ENCODE peak calls at places on chromosomes 3 and 15, in nine cellular contexts. W, U, M, B, R, N, E, L and Y are unnamed samples. For H3K27me3 and H3K9me3, the result is how much of the 10 kb centered on the place peaks cover.

GRCh38 chr3:28328188-28329151 is 20.1 kb upstream of the ZCWPW2 start:
- DNase-seq in W (peak), U (no peak), M (no peak), B (no peak), R (no peak), N (no peak), E (peak), L (peak), Y (no peak)

GRCh38 chr3:158368271-158368670 is 202.7 kb upstream of the MLF1 start:
- DNase-seq in W (peak), U (no peak), M (no peak), B (no peak), R (no peak), N (no peak), E (no peak), L (peak), Y (no peak)

GRCh38 chr3:69420781-69421520 is 35.1 kb upstream of the FRMD4B start:
- DNase-seq in W (no peak), U (peak), M (peak), B (peak), R (no peak), N (no peak), E (no peak), L (no peak), Y (no peak)

GRCh38 chr3:45776611-45777010 is 19.7 kb downstream of the SLC6A20 start:
- DNase-seq in W (no peak), U (no peak), M (no peak), B (peak), R (no peak), N (no peak), E (no peak), L (no peak), Y (peak)

GRCh38 chr3:134803051-134803505 is 8.0 kb downstream of the EPHB1 start:
- DNase-seq in W (no peak), U (no peak), M (no peak), B (no peak), R (no peak), N (no peak), E (no peak), L (no peak), Y (no peak)

GRCh38 chr3:65714138-65714537 is 324.6 kb downstream of the MAGI1 start:
- DNase-seq in W (no peak), U (no peak), M (no peak), B (no peak), R (no peak), N (no peak), E (peak), L (no peak), Y (peak)

GRCh38 chr3:64685331-64685799 is 2.4 kb downstream of the ADAMTS9 start:
- DNase-seq in W (no peak), U (peak), M (peak), B (peak), R (no peak), N (peak), E (peak), L (no peak), Y (peak)

GRCh38 chr3:38117163-38117716 is 19.7 kb downstream of the ACAA1 start:
- DNase-seq in W (no peak), U (peak), M (peak), B (peak), R (no peak), N (no peak), E (no peak), L (no peak), Y (no peak)

GRCh38 chr3:65871305-65872141 is 167.2 kb downstream of the MAGI1 start:
- DNase-seq in W (peak), U (no peak), M (peak), B (peak), R (no peak), N (peak), E (no peak), L (no peak), Y (no peak)

GRCh38 chr3:28575100-28575747 is 226.6 kb upstream of the AZI2 start:
- DNase-seq in W (peak), U (no peak), M (peak), B (peak), R (no peak), N (no peak), E (peak), L (peak), Y (no peak)

GRCh38 chr15:51738553-51738952 is 1.1 kb upstream of the LYSMD2 start:
- DNase-seq in W (no peak), U (no peak), M (no peak), B (no peak), R (no peak), N (no peak), E (no peak), L (no peak), Y (no peak)

GRCh38 chr15:35305031-35305555 is 220.0 kb upstream of the NANOGP8 start:
- DNase-seq in W (no peak), U (no peak), M (no peak), B (no peak), R (no peak), N (no peak), E (peak), L (no peak), Y (no peak)

GRCh38 chr3:184562875-184563568 is 1.4 kb downstream of the EPHB3 start:
- DNase-seq in W (peak), U (peak), M (no peak), B (no peak), R (no peak), N (peak), E (peak), L (no peak), Y (no peak)

GRCh38 chr3:147411235-147411607 is 2.1 kb downstream of the ZIC1 start:
- DNase-seq in W (peak), U (no peak), M (peak), B (no peak), R (no peak), N (no peak), E (no peak), L (peak), Y (no peak)

GRCh38 chr15:39096608-39097007 is 484.3 kb upstream of the THBS1 start:
- DNase-seq in W (no peak), U (no peak), M (no peak), B (no peak), R (no peak), N (no peak), E (peak), L (no peak), Y (no peak)

GRCh38 chr15:45110256-45110820 is 3.6 kb downstream of the DUOX2 start:
- DNase-seq in W (peak), U (no peak), M (no peak), B (no peak), R (no peak), N (no peak), E (no peak), L (no peak), Y (no peak)

GRCh38 chr15:81544385-81544784 is 170.4 kb upstream of the TMC3 start:
- DNase-seq in W (no peak), U (no peak), M (no peak), B (no peak), R (no peak), N (no peak), E (no peak), L (no peak), Y (no peak)

GRCh38 chr15:45795487-45796069 is 160.7 kb downstream of the SQOR start:
- DNase-seq in W (peak), U (peak), M (no peak), B (no peak), R (no peak), N (no peak), E (peak), L (peak), Y (no peak)

GRCh38 chr15:48974865-48975264 is 11.1 kb upstream of the SHC4 start:
- DNase-seq in W (peak), U (no peak), M (no peak), B (no peak), R (no peak), N (no peak), E (peak), L (no peak), Y (no peak)

GRCh38 chr15:77830041-77830440 is 197.3 kb upstream of the LINGO1 start:
- DNase-seq in W (no peak), U (peak), M (no peak), B (no peak), R (no peak), N (no peak), E (peak), L (no peak), Y (no peak)

GRCh38 chr3:170565495-170565894 is 20.4 kb downstream of the SLC7A14 start:
- DNase-seq in W (no peak), U (no peak), M (no peak), B (no peak), R (no peak), N (no peak), E (peak), L (no peak), Y (no peak)

GRCh38 chr15:72068826-72069225 is 49.1 kb downstream of the MYO9A start:
- DNase-seq in W (no peak), U (no peak), M (no peak), B (no peak), R (no peak), N (no peak), E (no peak), L (no peak), Y (no peak)

GRCh38 chr3:77147836-77148578 is 108.1 kb downstream of the ROBO2 start:
- DNase-seq in W (no peak), U (no peak), M (no peak), B (no peak), R (no peak), N (no peak), E (no peak), L (no peak), Y (no peak)

GRCh38 chr15:48940508-48940907 is 23.2 kb downstream of the SHC4 start:
- DNase-seq in W (no peak), U (peak), M (no peak), B (no peak), R (no peak), N (no peak), E (peak), L (no peak), Y (no peak)

GRCh38 chr3:135762188-135762853 is 203.2 kb upstream of the PPP2R3A start:
- DNase-seq in W (peak), U (no peak), M (no peak), B (no peak), R (no peak), N (no peak), E (no peak), L (no peak), Y (no peak)

GRCh38 chr3:24220859-24221657 is 273.6 kb downstream of the THRB start:
- DNase-seq in W (peak), U (peak), M (peak), B (no peak), R (peak), N (peak), E (peak), L (no peak), Y (peak)

GRCh38 chr3:188780188-188781147 is 391.3 kb upstream of the TPRG1 start:
- DNase-seq in W (no peak), U (peak), M (peak), B (peak), R (no peak), N (peak), E (peak), L (no peak), Y (no peak)

DNA sequence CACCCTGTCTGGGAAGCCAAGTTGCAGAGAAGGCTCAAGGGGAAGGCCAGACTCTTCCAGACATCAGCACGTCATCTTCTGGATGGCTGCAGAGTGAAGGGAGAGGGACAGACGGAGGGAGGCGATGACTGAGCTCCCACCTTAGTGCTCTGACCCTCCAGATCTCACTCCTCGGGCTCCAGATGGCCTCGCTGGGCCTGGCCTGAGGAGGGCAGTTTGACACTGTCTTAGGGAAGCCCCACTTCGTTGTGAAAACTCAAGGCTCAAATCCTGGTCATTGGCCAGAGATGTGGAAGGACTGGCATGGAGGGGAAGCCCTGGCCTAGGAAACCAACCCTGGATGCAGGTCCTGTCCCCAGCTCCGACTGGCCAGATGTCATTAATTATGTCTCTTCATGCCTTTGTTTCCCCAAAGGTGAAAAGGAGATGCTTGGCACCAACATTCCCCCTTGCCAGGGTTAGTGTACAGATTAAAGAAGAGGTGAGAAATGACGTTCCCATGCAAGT is 70.4 kb downstream of the ADCY5 start:
- DNase-seq in W (no peak), U (no peak), M (no peak), B (no peak), R (no peak), N (no peak), E (no peak), L (no peak), Y (peak)
- H3K27me3 ChIP-seq in W (under half), U (under half), M (under half), B (under half), R (under half), N (under half), E (half or more), L (under half), Y (under half)

GRCh38 chr3:468172-468571 is 271.6 kb downstream of the CHL1 start:
- DNase-seq in W (peak), U (no peak), M (no peak), B (no peak), R (no peak), N (no peak), E (no peak), L (no peak), Y (no peak)
- H3K9me3 ChIP-seq in W (under half), U (under half), M (under half), B (under half), R (under half), N (under half), E (under half), L (under half), Y (under half)

DNA sequence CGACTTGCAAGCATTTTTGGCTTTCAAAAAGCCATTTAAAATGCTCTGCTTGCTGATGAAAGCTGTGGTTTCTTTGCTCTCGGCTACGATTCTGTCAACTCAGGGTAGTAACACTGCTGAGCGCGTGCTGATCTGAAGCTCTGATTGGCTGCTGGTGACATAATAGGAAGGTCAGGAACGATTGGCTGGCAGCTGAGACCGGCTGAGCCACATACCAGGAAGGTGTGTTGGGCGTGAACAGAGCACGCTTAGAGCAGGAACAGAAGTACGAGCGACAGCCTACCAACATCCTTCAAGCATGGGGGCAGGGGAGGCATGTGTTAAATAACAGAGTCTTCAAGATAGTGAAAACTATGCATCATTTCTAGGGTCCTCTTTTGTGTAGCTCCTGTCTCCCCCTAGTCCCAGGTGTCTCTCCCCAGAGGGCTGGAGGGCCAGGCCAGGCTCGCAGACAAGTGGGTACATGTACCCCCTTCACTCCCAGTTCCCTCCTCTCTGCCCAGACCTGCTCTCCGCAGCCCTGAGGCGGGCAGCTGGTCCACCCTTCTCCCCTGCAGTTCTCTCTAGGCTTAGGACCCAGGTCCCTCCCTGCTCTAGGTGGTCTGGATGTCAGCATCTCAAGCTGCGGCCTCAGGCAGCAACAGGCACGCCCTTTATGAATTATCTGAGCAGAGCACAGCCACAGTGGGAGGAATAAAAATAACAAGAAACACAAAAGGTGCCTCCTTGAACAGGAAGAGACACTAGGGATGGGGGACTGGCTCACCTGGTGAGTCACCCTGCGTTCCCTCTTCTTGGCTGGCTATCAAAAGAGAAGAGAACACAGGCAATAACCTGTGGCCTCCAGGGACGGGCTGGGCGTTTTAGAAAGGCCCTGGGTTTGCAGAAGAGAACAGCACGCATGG is 76.0 kb downstream of the TAMM41 start:
- DNase-seq in W (peak), U (peak), M (peak), B (peak), R (peak), N (peak), E (peak), L (peak), Y (peak)
- H3K27ac ChIP-seq in W (no peak), U (peak), M (no peak), B (no peak), R (no peak), N (no peak), E (no peak), L (no peak), Y (no peak)

GRCh38 chr3:52361893-52362292 is 45.8 kb downstream of the DNAH1 start:
- DNase-seq in W (no peak), U (no peak), M (no peak), B (no peak), R (no peak), N (no peak), E (no peak), L (no peak), Y (no peak)
- H3K27me3 ChIP-seq in W (under half), U (under half), M (under half), B (under half), R (under half), N (under half), E (under half), L (under half), Y (under half)

GRCh38 chr15:25181290-25182097 is 226.7 kb downstream of the SNRPN start:
- DNase-seq in W (no peak), U (no peak), M (no peak), B (peak), R (no peak), N (peak), E (no peak), L (no peak), Y (peak)
- H3K9me3 ChIP-seq in W (under half), U (under half), M (under half), B (under half), R (under half), N (under half), E (under half), L (under half), Y (under half)

GRCh38 chr3:14324224-14324944 is 78.0 kb upstream of the SLC6A6 start:
- DNase-seq in W (peak), U (no peak), M (peak), B (no peak), R (no peak), N (no peak), E (peak), L (no peak), Y (no peak)
- H3K27ac ChIP-seq in W (no peak), U (no peak), M (peak), B (no peak), R (peak), N (no peak), E (no peak), L (no peak), Y (peak)

GRCh38 chr15:96408591-96409183 is 78.2 kb downstream of the NR2F2 start:
- DNase-seq in W (no peak), U (no peak), M (no peak), B (no peak), R (no peak), N (no peak), E (no peak), L (no peak), Y (no peak)

GRCh38 chr15:96409231-96410138 is 79.0 kb downstream of the NR2F2 start:
- DNase-seq in W (peak), U (no peak), M (no peak), B (no peak), R (no peak), N (no peak), E (no peak), L (no peak), Y (no peak)

GRCh38 chr15:96411056-96412031 is 80.8 kb downstream of the NR2F2 start:
- DNase-seq in W (no peak), U (no peak), M (no peak), B (no peak), R (no peak), N (no peak), E (no peak), L (no peak), Y (no peak)

GRCh38 chr15:96412045-96412918 is 81.8 kb downstream of the NR2F2 start:
- DNase-seq in W (peak), U (no peak), M (no peak), B (no peak), R (no peak), N (no peak), E (no peak), L (no peak), Y (no peak)

GRCh38 chr15:96410175-96411055 is 79.9 kb downstream of the NR2F2 start:
- DNase-seq in W (peak), U (no peak), M (no peak), B (no peak), R (no peak), N (no peak), E (peak), L (no peak), Y (no peak)
- H3K27me3 ChIP-seq in W (half or more), U (half or more), M (half or more), B (under half), R (under half), N (under half), E (half or more), L (half or more), Y (under half)